ENCODE peak calls at places on chromosomes 1 and 21, in four cellular contexts. Z is AG10803, B is A549, C is fibroblast of the aortic adventitia. Q is an unnamed sample.
A peak's percentile ranks its signal among the peaks of the same experiment; 100 is the strongest.

GRCh38 chr1:224939844-224940425 is 10.5 kb downstream of the DNAH14 start:
- DNase-seq in Z (no peak), B (no peak), C (no peak), Q (no peak)

GRCh38 chr1:119372493-119373086 is 4.0 kb downstream of the HAO2 start:
- DNase-seq in Z (peak; percentile 39), B (peak; percentile 46), C (peak; percentile 27), Q (peak; percentile 34)

GRCh38 chr1:61670016-61670415 is 54.9 kb downstream of the TM2D1 start:
- DNase-seq in Z (peak; percentile 39), B (no peak), C (no peak), Q (no peak)

GRCh38 chr1:20726107-20726911 is 6.2 kb downstream of the SH2D5 start:
- DNase-seq in Z (no peak), B (no peak), C (no peak), Q (no peak)

GRCh38 chr1:220040028-220040596 is 6.2 kb downstream of the EPRS1 start:
- DNase-seq in Z (no peak), B (no peak), C (no peak), Q (no peak)

GRCh38 chr1:59709333-59709732 is 105.4 kb upstream of the HOOK1 start:
- DNase-seq in Z (no peak), B (no peak), C (no peak), Q (no peak)

GRCh38 chr1:13725714-13726175 is 25.8 kb downstream of the PRDM2 start:
- DNase-seq in Z (peak; percentile 92), B (peak; percentile 15), C (peak; percentile 42), Q (peak; percentile 40)

GRCh38 chr1:232074265-232074664 is 447.7 kb downstream of the DISC1 start:
- DNase-seq in Z (no peak), B (no peak), C (peak; percentile 27), Q (no peak)

GRCh38 chr1:8015036-8015808 is 10.9 kb downstream of the ERRFI1 start:
- DNase-seq in Z (peak; percentile 88), B (peak; percentile 22), C (peak; percentile 96), Q (peak; percentile 92)

GRCh38 chr1:204081156-204081790 is 8.4 kb downstream of the SOX13 start:
- DNase-seq in Z (no peak), B (no peak), C (peak; percentile 41), Q (no peak)

GRCh38 chr1:113835686-113836290 is 23.5 kb upstream of the RSBN1 start:
- DNase-seq in Z (peak; percentile 51), B (peak; percentile 4), C (peak; percentile 81), Q (peak; percentile 79)

GRCh38 chr1:23558140-23558871 is 995 bp downstream of the ID3 start:
- DNase-seq in Z (peak; percentile 45), B (no peak), C (peak; percentile 63), Q (peak; percentile 78)

GRCh38 chr1:232538224-232538942 is 91.5 kb downstream of the SIPA1L2 start:
- DNase-seq in Z (peak; percentile 34), B (peak; percentile 40), C (no peak), Q (peak; percentile 41)

GRCh38 chr1:91805343-91805801 is 80.6 kb downstream of the TGFBR3 start:
- DNase-seq in Z (no peak), B (no peak), C (no peak), Q (no peak)

GRCh38 chr1:61053281-61053711 is 29.1 kb upstream of the NFIA start:
- DNase-seq in Z (no peak), B (no peak), C (peak; percentile 18), Q (peak; percentile 13)

GRCh38 chr1:24051206-24051945 is 60.6 kb downstream of the MYOM3 start:
- DNase-seq in Z (no peak), B (no peak), C (no peak), Q (peak; percentile 10)

GRCh38 chr1:157852476-157852875 is 10.9 kb upstream of the CD5L start:
- DNase-seq in Z (peak; percentile 8), B (no peak), C (no peak), Q (no peak)

GRCh38 chr1:117555806-117556205 is 50.0 kb upstream of the TENT5C start:
- DNase-seq in Z (no peak), B (no peak), C (no peak), Q (no peak)

GRCh38 chr1:147812799-147813198 is 52.4 kb upstream of the GJA5 start:
- DNase-seq in Z (no peak), B (no peak), C (peak; percentile 58), Q (peak; percentile 34)

GRCh38 chr1:199463521-199464127 is 563.9 kb upstream of the NR5A2 start:
- DNase-seq in Z (peak; percentile 36), B (peak; percentile 9), C (peak; percentile 80), Q (peak; percentile 81)

GRCh38 chr1:99180343-99180808 is 83.9 kb upstream of the PLPPR4 start:
- DNase-seq in Z (peak; percentile 74), B (peak; percentile 17), C (peak; percentile 84), Q (peak; percentile 87)

GRCh38 chr1:246769306-246769705 is 45.1 kb downstream of the SCCPDH start:
- DNase-seq in Z (peak; percentile 99), B (no peak), C (peak; percentile 98), Q (peak; percentile 75)

GRCh38 chr1:84712288-84712874 is 22.1 kb upstream of the SSX2IP start:
- DNase-seq in Z (peak; percentile 76), B (no peak), C (peak; percentile 92), Q (peak; percentile 74)

GRCh38 chr1:29703596-29703995 is 467.3 kb downstream of the PTPRU start:
- DNase-seq in Z (peak; percentile 59), B (peak; percentile 65), C (peak; percentile 62), Q (peak; percentile 62)

GRCh38 chr1:161359316-161359715 is 8.4 kb downstream of the CFAP126 start:
- DNase-seq in Z (no peak), B (no peak), C (no peak), Q (no peak)

GRCh38 chr21:45094412-45094811 is 20.0 kb downstream of the ADARB1 start:
- DNase-seq in Z (no peak), B (no peak), C (no peak), Q (no peak)

GRCh38 chr1:78286686-78287085 is 204.1 kb upstream of the PTGFR start:
- DNase-seq in Z (peak; percentile 53), B (no peak), C (peak; percentile 58), Q (peak; percentile 88)

GRCh38 chr1:153711006-153711405 is 16.8 kb upstream of the INTS3 start:
- DNase-seq in Z (no peak), B (no peak), C (no peak), Q (no peak)

GRCh38 chr1:159921700-159922498 is 3.4 kb downstream of the TAGLN2 start:
- DNase-seq in Z (no peak), B (no peak), C (no peak), Q (peak; percentile 42)

GRCh38 chr1:247228133-247228532 is 27.7 kb upstream of the VN1R5 start:
- DNase-seq in Z (peak; percentile 9), B (no peak), C (peak; percentile 41), Q (peak; percentile 31)

GRCh38 chr1:215599418-215599817 is 32.3 kb downstream of the KCTD3 start:
- DNase-seq in Z (peak; percentile 35), B (no peak), C (peak; percentile 22), Q (peak; percentile 61)

GRCh38 chr1:87968259-87968955 is 639.7 kb downstream of the LMO4 start:
- DNase-seq in Z (peak; percentile 66), B (no peak), C (peak; percentile 95), Q (peak; percentile 89)

GRCh38 chr21:45533731-45534571 is 8.3 kb downstream of the SLC19A1 start:
- DNase-seq in Z (no peak), B (no peak), C (no peak), Q (no peak)

GRCh38 chr1:12634156-12634555 is 9.7 kb upstream of the AADACL4 start:
- DNase-seq in Z (no peak), B (no peak), C (no peak), Q (no peak)

GRCh38 chr1:207993477-207994445 is 82.8 kb upstream of the CD34 start:
- DNase-seq in Z (no peak), B (no peak), C (peak; percentile 23), Q (peak; percentile 26)

GRCh38 chr1:38140025-38140487 is 93.5 kb upstream of the POU3F1 start:
- DNase-seq in Z (no peak), B (no peak), C (peak; percentile 8), Q (no peak)

GRCh38 chr1:104878203-104878911 is 1128.7 kb downstream of the AMY1C start:
- DNase-seq in Z (no peak), B (no peak), C (no peak), Q (no peak)

GRCh38 chr21:25836396-25836795 is 101.6 kb downstream of the GABPA start:
- DNase-seq in Z (peak; percentile 6), B (no peak), C (peak; percentile 53), Q (peak; percentile 27)

GRCh38 chr21:28632718-28633408 is 359.8 kb downstream of the LTN1 start:
- DNase-seq in Z (peak; percentile 58), B (no peak), C (peak; percentile 88), Q (peak; percentile 79)

GRCh38 chr1:1920057-1920607 is 1.1 kb upstream of the TMEM52 start:
- DNase-seq in Z (no peak), B (no peak), C (no peak), Q (no peak)

GRCh38 chr1:1919304-1920056 is 401 bp upstream of the TMEM52 start:
- DNase-seq in Z (peak; percentile 92), B (peak; percentile 88), C (peak; percentile 93), Q (peak; percentile 97)

GRCh38 chr1:1917304-1917976 is 1.6 kb downstream of the TMEM52 start:
- DNase-seq in Z (no peak), B (no peak), C (no peak), Q (no peak)

GRCh38 chr1:1917995-1918900 is 831 bp downstream of the TMEM52 start:
- DNase-seq in Z (peak; percentile 9), B (no peak), C (no peak), Q (no peak)

GRCh38 chr1:1918901-1919303 is at the start of gene TMEM52:
- DNase-seq in Z (no peak), B (no peak), C (no peak), Q (no peak)
- TF ChIP-seq CTCF in Z (no peak), B (no peak), C (no peak), Q (no peak)

DNA sequence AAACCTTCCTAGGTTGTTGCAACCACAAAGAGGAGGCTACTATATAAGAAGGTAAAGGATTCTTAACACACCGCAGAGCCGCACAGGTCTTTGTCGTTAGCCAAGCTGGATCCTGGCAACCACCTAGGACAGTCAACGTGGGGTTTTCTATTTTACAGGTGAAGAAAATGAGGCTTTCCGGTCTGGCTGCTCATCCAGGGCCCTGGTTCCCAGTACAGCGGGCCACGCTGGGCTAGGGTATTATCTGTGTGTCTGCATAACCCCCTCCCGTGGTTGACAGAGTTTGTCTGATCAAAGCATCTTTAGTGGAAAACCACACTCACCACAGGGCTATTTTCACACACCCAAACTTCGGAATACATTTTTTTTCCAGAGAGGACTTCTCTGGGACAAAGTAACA is 39.0 kb upstream of the PDE9A start:
- DNase-seq in Z (no peak), B (no peak), C (no peak), Q (no peak)
- H3K4me3 ChIP-seq in Z (no peak overlapping the region), B (no peak overlapping the region), C (no peak overlapping the region), Q (no peak overlapping the region)

GRCh38 chr1:229884765-229885164 is 182.3 kb upstream of the GALNT2 start:
- DNase-seq in Z (no peak), B (no peak), C (no peak), Q (no peak)
- TF ChIP-seq CTCF in Z (no peak), B (no peak), C (no peak), Q (no peak)

GRCh38 chr1:201652180-201652579 is 113.3 kb downstream of the NAV1 start:
- DNase-seq in Z (no peak), B (no peak), C (no peak), Q (no peak)
- H3K4me3 ChIP-seq in Z (peak overlapping the region; percentile 91), B (no peak overlapping the region), C (peak overlapping the region; percentile 94), Q (no peak overlapping the region)